ENCODE peak calls at places on chromosome 11, in eight cellular contexts. F, C, K, M, H, N, V and U are unnamed samples.

GRCh38 chr11:28152743-28153142 is 44.6 kb downstream of the METTL15 start:
- DNase-seq in F (no peak), M (no peak), C (no peak), K (no peak), V (no peak), H (no peak), N (no peak), U (no peak)

GRCh38 chr11:47268448-47269001 is 1.4 kb upstream of the MADD start:
- DNase-seq in H (no peak), K (no peak), F (no peak), N (no peak), C (no peak), M (no peak), V (no peak), U (no peak)

GRCh38 chr11:8086001-8086479 is 5.0 kb downstream of the TUB start:
- DNase-seq in H (no peak), F (no peak), M (no peak), N (no peak), K (peak; percentile 39), C (no peak), V (no peak), U (no peak)

GRCh38 chr11:10322830-10323792 is 18.2 kb downstream of the ADM start:
- DNase-seq in N (peak; percentile 50), C (peak; percentile 79), H (peak; percentile 24), V (peak; percentile 80), M (peak; percentile 93), K (peak; percentile 94), F (peak; percentile 81), U (no peak)

GRCh38 chr11:115985896-115986295 is 481.7 kb upstream of the CADM1 start:
- DNase-seq in N (no peak), K (no peak), F (no peak), H (no peak), M (no peak), C (no peak), V (no peak), U (no peak)

GRCh38 chr11:112267188-112267591 is 6.5 kb upstream of the PLET1 start:
- DNase-seq in N (no peak), F (no peak), V (no peak), C (no peak), M (no peak), H (no peak), K (no peak), U (no peak)

GRCh38 chr11:82889133-82890001 is 10.9 kb downstream of the PRCP start:
- DNase-seq in M (peak; percentile 46), F (no peak), V (no peak), C (no peak), H (no peak), K (no peak), N (no peak), U (no peak)

GRCh38 chr11:128289048-128289447 is 298.3 kb downstream of the ETS1 start:
- DNase-seq in H (no peak), C (no peak), V (no peak), K (no peak), M (no peak), F (no peak), N (no peak), U (no peak)

GRCh38 chr11:104078250-104078649 is 41.8 kb downstream of the DDI1 start:
- DNase-seq in M (no peak), V (no peak), C (no peak), K (no peak), H (no peak), N (no peak), F (no peak), U (no peak)

GRCh38 chr11:65298655-65299179 is 15.9 kb upstream of the CDC42EP2 start:
- DNase-seq in C (no peak), M (no peak), H (peak; percentile 76), V (no peak), N (peak; percentile 80), K (peak; percentile 86), F (no peak), U (no peak)

GRCh38 chr11:105078283-105078682 is 33.1 kb upstream of the CARD16 start:
- DNase-seq in C (no peak), M (no peak), H (no peak), F (no peak), N (no peak), V (no peak), K (no peak), U (no peak)

GRCh38 chr11:11968511-11969280 is 39.7 kb downstream of the DKK3 start:
- DNase-seq in V (no peak), C (no peak), H (peak; percentile 14), M (no peak), N (no peak), K (peak; percentile 27), F (no peak), U (no peak)

GRCh38 chr11:96426356-96427103 is 36.7 kb downstream of the JRKL start:
- DNase-seq in K (peak; percentile 72), C (no peak), M (peak; percentile 72), F (peak; percentile 19), N (no peak), H (no peak), V (peak; percentile 22), U (peak; percentile 22)

GRCh38 chr11:73200256-73200655 is 17.8 kb upstream of the P2RY2 start:
- DNase-seq in F (no peak), N (no peak), V (no peak), M (peak; percentile 62), H (no peak), C (no peak), K (no peak), U (no peak)

GRCh38 chr11:898160-898517 is 12.5 kb downstream of the CHID1 start:
- DNase-seq in V (peak; percentile 4), F (peak; percentile 13), M (peak; percentile 22), K (peak; percentile 40), N (no peak), C (no peak), H (no peak), U (no peak)

GRCh38 chr11:62881579-62882427 is 1.1 kb downstream of the SLC3A2 start:
- DNase-seq in V (peak; percentile 98), C (peak; percentile 98), M (peak; percentile 98), N (peak; percentile 95), H (peak; percentile 90), K (peak; percentile 98), F (peak; percentile 90), U (peak; percentile 93)
- H3K4me1 ChIP-seq in V (peaks cover 34% of the 10 kb centered on the region), C (peaks cover 13% of the 10 kb centered on the region), M (peaks cover 38% of the 10 kb centered on the region), N (peaks cover 11% of the 10 kb centered on the region), H (peaks cover 63% of the 10 kb centered on the region), K (peaks cover 25% of the 10 kb centered on the region), F (peaks cover 38% of the 10 kb centered on the region), U (peaks cover 21% of the 10 kb centered on the region)

GRCh38 chr11:61966673-61967176 is 709 bp downstream of the FTH1 start:
- DNase-seq in C (peak; percentile 47), V (peak; percentile 61), H (no peak), N (no peak), K (no peak), F (no peak), M (peak; percentile 49), U (peak; percentile 44)
- H3K4me1 ChIP-seq in C (peaks cover 11% of the 10 kb centered on the region), V (peaks cover 54% of the 10 kb centered on the region), H (peaks cover 97% of the 10 kb centered on the region), N (peaks cover 28% of the 10 kb centered on the region), K (peaks cover 30% of the 10 kb centered on the region), F (peaks cover 36% of the 10 kb centered on the region), M (peaks cover 48% of the 10 kb centered on the region), U (peaks cover 35% of the 10 kb centered on the region)

GRCh38 chr11:13859986-13860385 is 102.5 kb upstream of the SPON1 start:
- DNase-seq in K (no peak), M (no peak), F (no peak), C (no peak), N (no peak), H (no peak), V (no peak), U (no peak)

GRCh38 chr11:13862845-13863392 is 99.6 kb upstream of the SPON1 start:
- DNase-seq in F (no peak), H (no peak), M (peak; percentile 24), N (no peak), K (peak; percentile 4), C (no peak), V (no peak), U (no peak)

GRCh38 chr11:13861411-13861810 is 101.1 kb upstream of the SPON1 start:
- DNase-seq in N (no peak), H (no peak), F (no peak), C (no peak), K (no peak), V (no peak), M (no peak), U (no peak)

GRCh38 chr11:13857828-13858227 is 104.7 kb upstream of the SPON1 start:
- DNase-seq in C (no peak), N (no peak), V (no peak), K (no peak), M (peak; percentile 64), H (no peak), F (no peak), U (no peak)
- H3K4me1 ChIP-seq in C (no peaks in the 10 kb centered on the region), N (no peaks in the 10 kb centered on the region), V (no peaks in the 10 kb centered on the region), K (no peaks in the 10 kb centered on the region), M (peaks cover 20% of the 10 kb centered on the region), H (no peaks in the 10 kb centered on the region), F (no peaks in the 10 kb centered on the region), U (no peaks in the 10 kb centered on the region)

GRCh38 chr11:70077411-70078094 is 564 bp upstream of the ANO1 start:
- DNase-seq in N (no peak), F (no peak), K (no peak), C (no peak), H (no peak), M (peak; percentile 71), V (no peak), U (no peak)

GRCh38 chr11:70078095-70078795 is at the start of gene ANO1:
- DNase-seq in F (no peak), V (no peak), K (no peak), C (no peak), H (peak; percentile 34), M (peak; percentile 51), N (peak; percentile 56), U (no peak)

GRCh38 chr11:70080763-70081162 is 2.6 kb downstream of the ANO1 start:
- DNase-seq in V (peak; percentile 51), N (no peak), M (peak; percentile 96), C (no peak), K (no peak), F (peak; percentile 38), H (no peak), U (peak; percentile 93)

GRCh38 chr11:70078796-70079616 is 889 bp downstream of the ANO1 start:
- DNase-seq in N (no peak), V (no peak), M (peak; percentile 33), H (no peak), C (no peak), K (no peak), F (no peak), U (no peak)

DNA sequence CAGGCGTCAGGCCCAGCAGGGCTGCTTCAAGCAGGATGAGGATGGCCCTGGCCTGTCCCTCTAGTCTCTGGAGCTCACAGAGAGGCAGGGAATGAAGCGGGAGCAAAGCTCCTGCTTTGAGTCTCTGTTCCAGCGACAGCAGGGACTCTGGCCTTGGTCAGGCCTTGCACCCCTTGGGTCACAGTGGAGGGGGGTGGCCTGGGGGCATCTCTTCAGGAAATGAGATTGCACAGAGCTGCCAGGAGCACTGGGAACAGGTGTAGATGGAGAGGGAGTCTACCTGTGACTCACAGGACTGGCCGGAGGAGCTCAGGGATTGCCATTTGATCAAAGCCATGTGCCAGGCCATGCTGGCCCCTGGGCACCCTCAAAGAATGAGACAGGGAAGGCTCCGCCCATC is 1.6 kb downstream of the ANO1 start:
- DNase-seq in H (no peak), F (no peak), K (no peak), N (no peak), C (no peak), V (no peak), M (peak; percentile 69), U (no peak)
- H3K4me1 ChIP-seq in H (peaks cover 23% of the 10 kb centered on the region), F (peaks cover 23% of the 10 kb centered on the region), K (no peaks in the 10 kb centered on the region), N (peaks cover 3% of the 10 kb centered on the region), C (no peaks in the 10 kb centered on the region), V (peaks cover 15% of the 10 kb centered on the region), M (peaks cover 57% of the 10 kb centered on the region), U (peaks cover 7% of the 10 kb centered on the region)

GRCh38 chr11:61976813-61977475 is 9.5 kb upstream of the FTH1 start:
- DNase-seq in M (no peak), N (no peak), V (no peak), F (no peak), C (no peak), K (no peak), H (no peak), U (no peak)
- H3K4me1 ChIP-seq in M (peaks cover 53% of the 10 kb centered on the region), N (peaks cover 33% of the 10 kb centered on the region), V (peaks cover 21% of the 10 kb centered on the region), F (peaks cover 25% of the 10 kb centered on the region), C (peaks cover 28% of the 10 kb centered on the region), K (peaks cover 14% of the 10 kb centered on the region), H (peaks cover 70% of the 10 kb centered on the region), U (peaks cover 33% of the 10 kb centered on the region)